ENCODE peak calls at places on chromosomes 7 and 10, in four cellular contexts. One of them, this sample, is unnamed.
A peak's percentile ranks its signal among the peaks of the same experiment; 100 is the strongest.

GRCh38 chr10:7915923-7916322 is 97.6 kb downstream of the TAF3 start:
- DNase-seq in mesenchymal stem cell: peak; percentile 26
- DNase-seq in AG09309: peak; percentile 8
- DNase-seq in Panc1: no peak
- DNase-seq in this sample: no peak

GRCh38 chr7:2540641-2541051 is 14.7 kb downstream of the BRAT1 start:
- DNase-seq in mesenchymal stem cell: no peak
- DNase-seq in AG09309: no peak
- DNase-seq in Panc1: no peak
- DNase-seq in this sample: no peak

GRCh38 chr10:125148576-125148975 is 11.8 kb downstream of the CTBP2 start:
- DNase-seq in mesenchymal stem cell: peak; percentile 32
- DNase-seq in AG09309: no peak
- DNase-seq in Panc1: no peak
- DNase-seq in this sample: no peak

GRCh38 chr10:62814901-62815372 is 1.2 kb downstream of the EGR2 start:
- DNase-seq in mesenchymal stem cell: peak; percentile 12
- DNase-seq in AG09309: no peak
- DNase-seq in Panc1: no peak
- DNase-seq in this sample: no peak

GRCh38 chr7:48089415-48089975 is 430 bp downstream of the UPP1 start:
- DNase-seq in mesenchymal stem cell: no peak
- DNase-seq in AG09309: no peak
- DNase-seq in Panc1: no peak
- DNase-seq in this sample: no peak

GRCh38 chr7:42552227-42552626 is 315.2 kb upstream of the GLI3 start:
- DNase-seq in mesenchymal stem cell: no peak
- DNase-seq in AG09309: no peak
- DNase-seq in Panc1: no peak
- DNase-seq in this sample: no peak

GRCh38 chr7:83040454-83040853 is 122.2 kb downstream of the PCLO start:
- DNase-seq in mesenchymal stem cell: no peak
- DNase-seq in AG09309: no peak
- DNase-seq in Panc1: no peak
- DNase-seq in this sample: no peak

GRCh38 chr10:7587168-7587864 is 79.5 kb downstream of the ITIH5 start:
- DNase-seq in mesenchymal stem cell: no peak
- DNase-seq in AG09309: no peak
- DNase-seq in Panc1: no peak
- DNase-seq in this sample: no peak

GRCh38 chr7:39430441-39430840 is 135.8 kb upstream of the YAE1 start:
- DNase-seq in mesenchymal stem cell: no peak
- DNase-seq in AG09309: no peak
- DNase-seq in Panc1: no peak
- DNase-seq in this sample: no peak

GRCh38 chr10:112218960-112219359 is 35.4 kb upstream of the GPAM start:
- DNase-seq in mesenchymal stem cell: no peak
- DNase-seq in AG09309: no peak
- DNase-seq in Panc1: no peak
- DNase-seq in this sample: no peak

GRCh38 chr10:133132711-133133291 is 27.2 kb upstream of the KNDC1 start:
- DNase-seq in mesenchymal stem cell: no peak
- DNase-seq in AG09309: no peak
- DNase-seq in Panc1: no peak
- DNase-seq in this sample: no peak

GRCh38 chr10:16854623-16855022 is 37.4 kb upstream of the RSU1 start:
- DNase-seq in mesenchymal stem cell: peak; percentile 32
- DNase-seq in AG09309: no peak
- DNase-seq in Panc1: no peak
- DNase-seq in this sample: no peak

GRCh38 chr10:60521974-60522405 is 132.3 kb upstream of the ANK3 start:
- DNase-seq in mesenchymal stem cell: no peak
- DNase-seq in AG09309: peak; percentile 73
- DNase-seq in Panc1: no peak
- DNase-seq in this sample: no peak

GRCh38 chr10:129896231-129897150 is 67.6 kb downstream of the EBF3 start:
- DNase-seq in mesenchymal stem cell: no peak
- DNase-seq in AG09309: no peak
- DNase-seq in Panc1: no peak
- DNase-seq in this sample: no peak

GRCh38 chr7:36945612-36946400 is 221.5 kb upstream of the AOAH start:
- DNase-seq in mesenchymal stem cell: no peak
- DNase-seq in AG09309: no peak
- DNase-seq in Panc1: no peak
- DNase-seq in this sample: no peak

GRCh38 chr7:50212666-50213621 is 91.6 kb upstream of the IKZF1 start:
- DNase-seq in mesenchymal stem cell: no peak
- DNase-seq in AG09309: no peak
- DNase-seq in Panc1: no peak
- DNase-seq in this sample: no peak

GRCh38 chr7:74522281-74522905 is 68.7 kb downstream of the GTF2IRD1 start:
- DNase-seq in mesenchymal stem cell: no peak
- DNase-seq in AG09309: no peak
- DNase-seq in Panc1: no peak
- DNase-seq in this sample: no peak

GRCh38 chr10:71830726-71831125 is 20.3 kb downstream of the PSAP start:
- DNase-seq in mesenchymal stem cell: no peak
- DNase-seq in AG09309: no peak
- DNase-seq in Panc1: no peak
- DNase-seq in this sample: no peak

GRCh38 chr10:71431945-71432905 is 35.5 kb downstream of the CDH23 start:
- DNase-seq in mesenchymal stem cell: no peak
- DNase-seq in AG09309: no peak
- DNase-seq in Panc1: no peak
- DNase-seq in this sample: no peak

GRCh38 chr7:139680676-139681462 is 96.9 kb downstream of the HIPK2 start:
- DNase-seq in mesenchymal stem cell: peak; percentile 100
- DNase-seq in AG09309: peak; percentile 89
- DNase-seq in Panc1: peak; percentile 98
- DNase-seq in this sample: peak; percentile 89

GRCh38 chr7:18177815-18178660 is 150.4 kb upstream of the PRPS1L1 start:
- DNase-seq in mesenchymal stem cell: peak; percentile 30
- DNase-seq in AG09309: no peak
- DNase-seq in Panc1: peak; percentile 25
- DNase-seq in this sample: no peak

GRCh38 chr7:158401826-158402225 is 185.8 kb downstream of the PTPRN2 start:
- DNase-seq in mesenchymal stem cell: no peak
- DNase-seq in AG09309: no peak
- DNase-seq in Panc1: no peak
- DNase-seq in this sample: no peak
- H3K4me3 ChIP-seq in mesenchymal stem cell: no peak overlapping the region
- H3K4me3 ChIP-seq in AG09309: no peak overlapping the region
- H3K4me3 ChIP-seq in Panc1: no peak overlapping the region
- H3K4me3 ChIP-seq in this sample: no peak overlapping the region

DNA sequence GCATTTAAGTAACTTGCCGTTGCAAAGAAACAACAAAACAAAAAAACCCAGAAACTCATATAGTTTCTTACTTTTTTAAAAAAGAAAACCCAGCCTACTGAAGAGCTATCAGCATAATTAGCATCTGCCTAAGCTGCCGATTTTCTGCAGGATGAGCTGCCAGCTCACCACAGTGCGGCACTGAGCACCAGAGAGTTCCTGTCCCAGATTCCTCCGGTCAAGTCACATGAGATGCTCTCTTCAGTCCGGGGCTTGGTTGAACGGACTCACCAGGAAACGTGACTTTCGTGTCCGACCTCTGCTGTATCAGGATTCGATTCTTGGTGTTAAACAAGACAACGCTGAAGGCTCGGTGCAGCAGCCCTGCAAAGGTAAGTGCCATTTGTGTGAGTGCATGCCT is 3.2 kb downstream of the IDI2 start:
- DNase-seq in mesenchymal stem cell: no peak
- DNase-seq in AG09309: no peak
- DNase-seq in Panc1: no peak
- DNase-seq in this sample: no peak
- H3K4me3 ChIP-seq in mesenchymal stem cell: no peak overlapping the region
- H3K4me3 ChIP-seq in AG09309: no peak overlapping the region
- H3K4me3 ChIP-seq in Panc1: no peak overlapping the region
- H3K4me3 ChIP-seq in this sample: no peak overlapping the region

GRCh38 chr7:151008511-151009323 is 15.6 kb downstream of the ATG9B start:
- DNase-seq in mesenchymal stem cell: no peak
- DNase-seq in AG09309: no peak
- DNase-seq in Panc1: no peak
- DNase-seq in this sample: no peak
- H3K4me3 ChIP-seq in mesenchymal stem cell: peak overlapping the region; percentile 76
- H3K4me3 ChIP-seq in AG09309: no peak overlapping the region
- H3K4me3 ChIP-seq in Panc1: peak overlapping the region; percentile 5
- H3K4me3 ChIP-seq in this sample: peak overlapping the region; percentile 18

GRCh38 chr7:158286210-158286609 is 301.4 kb downstream of the PTPRN2 start:
- DNase-seq in mesenchymal stem cell: no peak
- DNase-seq in AG09309: no peak
- DNase-seq in Panc1: no peak
- DNase-seq in this sample: no peak
- H3K4me3 ChIP-seq in mesenchymal stem cell: no peak overlapping the region
- H3K4me3 ChIP-seq in AG09309: no peak overlapping the region
- H3K4me3 ChIP-seq in Panc1: no peak overlapping the region
- H3K4me3 ChIP-seq in this sample: no peak overlapping the region